ENCODE peak calls at places on chromosomes 2 and 18, in nine cellular contexts. I, O, T, L, A, R, Y, C and J are unnamed samples.
A peak's percentile ranks its signal among the peaks of the same experiment; 100 is the strongest.

GRCh38 chr18:23844991-23845680 is 155.9 kb downstream of the LAMA3 start:
- DNase-seq in T (peak; percentile 69), L (no peak), Y (no peak), O (no peak), A (no peak), R (no peak), C (no peak), I (no peak), J (no peak)

GRCh38 chr2:209367091-209367747 is 56.6 kb upstream of the MAP2 start:
- DNase-seq in O (no peak), I (no peak), C (no peak), L (no peak), T (no peak), Y (no peak), R (no peak), A (no peak), J (no peak)

GRCh38 chr2:241003369-241003768 is 5.0 kb downstream of the SNED1 start:
- DNase-seq in A (no peak), O (no peak), L (no peak), R (no peak), I (peak; percentile 19), T (no peak), C (no peak), Y (no peak), J (no peak)

GRCh38 chr2:241413929-241414580 is 58.0 kb downstream of the FARP2 start:
- DNase-seq in L (no peak), C (no peak), A (no peak), R (no peak), T (peak; percentile 8), O (no peak), I (no peak), Y (no peak), J (no peak)

GRCh38 chr2:42984081-42984480 is 191.7 kb upstream of the HAAO start:
- DNase-seq in T (no peak), R (peak; percentile 3), A (no peak), I (no peak), C (no peak), O (no peak), Y (no peak), L (no peak), J (no peak)

GRCh38 chr2:11457935-11458334 is 8.0 kb downstream of the E2F6 start:
- DNase-seq in R (no peak), C (no peak), T (no peak), L (no peak), O (no peak), A (no peak), I (no peak), Y (no peak), J (no peak)

GRCh38 chr2:102107741-102108070 is 34.8 kb upstream of the IL1R1 start:
- DNase-seq in C (no peak), A (no peak), R (no peak), O (no peak), L (no peak), T (no peak), Y (no peak), I (no peak), J (no peak)

GRCh38 chr18:78403371-78403770 is 576.2 kb upstream of the SALL3 start:
- DNase-seq in T (no peak), I (no peak), L (no peak), R (no peak), A (no peak), C (no peak), O (no peak), Y (no peak), J (no peak)

GRCh38 chr18:42418121-42418520 is 463.1 kb downstream of the PIK3C3 start:
- DNase-seq in I (no peak), T (no peak), Y (no peak), L (no peak), A (no peak), C (no peak), R (no peak), O (no peak), J (no peak)

GRCh38 chr18:73679941-73680700 is 467.5 kb downstream of the FBXO15 start:
- DNase-seq in Y (no peak), A (no peak), L (no peak), T (peak; percentile 85), I (no peak), O (no peak), C (no peak), R (no peak), J (no peak)

GRCh38 chr2:173568054-173568453 is 213.4 kb downstream of the CDCA7 start:
- DNase-seq in O (peak; percentile 37), C (no peak), T (peak; percentile 56), Y (no peak), A (no peak), L (peak; percentile 69), R (no peak), I (no peak), J (no peak)

DNA sequence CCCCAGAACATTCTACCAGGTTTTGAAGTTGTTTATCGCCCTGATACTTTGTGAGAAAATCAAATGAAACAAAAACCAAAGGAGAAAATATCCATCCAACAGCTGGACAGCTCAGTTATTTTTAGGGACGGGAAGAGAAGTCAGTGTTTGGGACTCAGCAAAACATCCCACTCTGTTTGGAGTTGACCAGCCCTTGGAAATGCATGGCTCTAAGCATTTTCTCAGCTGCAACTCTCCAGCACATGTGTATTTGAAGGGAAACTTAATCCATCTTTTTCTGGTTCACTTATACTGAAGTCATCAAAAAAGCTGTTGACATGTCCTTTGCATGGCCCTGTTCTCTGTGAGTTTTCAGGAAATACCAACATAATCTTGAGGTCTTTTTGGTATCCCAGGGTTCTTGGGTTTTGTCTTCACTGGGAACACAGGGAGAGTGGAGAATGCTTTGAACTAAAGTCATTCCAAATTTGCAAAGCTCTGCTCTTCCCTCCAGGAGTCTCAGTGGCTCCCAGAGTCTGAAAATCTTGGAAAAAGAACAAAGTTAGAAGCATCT is 91.9 kb upstream of the CELF4 start:
- DNase-seq in R (no peak), Y (no peak), I (no peak), L (no peak), A (no peak), T (no peak), C (no peak), O (no peak), J (no peak)
- H3K27ac ChIP-seq in R (no peak overlapping the region), Y (no peak overlapping the region), I (no peak overlapping the region), L (no peak overlapping the region), A (no peak overlapping the region), T (no peak overlapping the region), C (no peak overlapping the region), O (no peak overlapping the region), J (no peak overlapping the region)

DNA sequence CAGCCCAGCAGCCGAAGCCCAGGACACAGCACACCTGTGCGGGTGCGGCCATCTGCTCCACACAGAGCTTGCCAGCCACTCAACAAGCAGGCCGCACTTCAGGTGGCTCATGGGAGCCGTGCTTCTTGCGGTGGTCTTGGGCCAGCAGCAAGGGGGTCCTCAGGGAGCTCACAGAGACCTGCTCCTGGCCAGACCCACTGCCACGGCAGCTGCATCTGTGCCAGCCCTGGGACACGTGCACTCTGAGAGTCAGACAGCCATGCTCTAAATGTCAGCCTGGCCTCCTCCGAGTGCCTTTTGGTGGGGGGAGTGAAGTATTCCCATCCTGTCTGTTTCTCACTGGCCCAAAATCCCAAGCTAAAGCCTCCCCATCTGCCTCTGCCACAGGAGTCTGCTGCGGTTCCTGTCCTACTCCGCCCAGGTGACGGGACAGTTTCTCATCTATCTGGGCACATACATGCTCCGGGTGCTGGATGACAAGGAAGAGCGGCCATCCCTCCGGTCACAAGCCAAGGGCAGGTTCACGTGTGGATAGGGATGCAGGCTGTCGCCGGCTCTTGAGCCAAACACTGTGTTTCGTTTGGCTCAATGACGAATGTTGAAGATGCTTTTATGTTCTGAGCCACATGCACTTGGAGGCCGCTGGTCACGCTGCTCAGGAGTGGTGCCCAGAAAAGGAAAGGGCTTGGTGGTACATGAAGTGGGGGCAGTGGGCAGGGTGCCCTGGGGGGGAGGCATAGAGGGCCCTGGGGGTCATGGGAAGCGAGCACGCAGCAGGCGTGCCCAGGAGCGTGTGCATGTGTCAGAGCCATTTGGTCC is 22.8 kb downstream of the CIDEA start:
- DNase-seq in O (no peak), I (no peak), L (no peak), A (no peak), T (no peak), C (no peak), Y (no peak), R (no peak), J (no peak)
- H3K27ac ChIP-seq in O (no peak overlapping the region), I (no peak overlapping the region), L (no peak overlapping the region), A (no peak overlapping the region), T (no peak overlapping the region), C (no peak overlapping the region), Y (no peak overlapping the region), R (no peak overlapping the region), J (no peak overlapping the region)

GRCh38 chr2:109171444-109172334 is 42.7 kb downstream of the SH3RF3 start:
- DNase-seq in R (no peak), O (no peak), A (peak; percentile 62), Y (no peak), I (peak; percentile 40), T (peak; percentile 85), C (no peak), L (no peak), J (no peak)
- H3K27ac ChIP-seq in R (no peak overlapping the region), O (no peak overlapping the region), A (peak overlapping the region; percentile 58), Y (no peak overlapping the region), I (peak overlapping the region; percentile 72), T (peak overlapping the region; percentile 96), C (no peak overlapping the region), L (no peak overlapping the region), J (no peak overlapping the region)

GRCh38 chr2:88859461-88859860 is 168.0 kb downstream of the RPIA start:
- DNase-seq in T (no peak), L (no peak), C (no peak), O (no peak), I (no peak), A (no peak), Y (no peak), R (no peak), J (no peak)

GRCh38 chr2:88857951-88858406 is 166.5 kb downstream of the RPIA start:
- DNase-seq in C (no peak), O (no peak), A (no peak), R (peak; percentile 15), I (no peak), T (no peak), L (no peak), Y (no peak), J (no peak)

GRCh38 chr2:88856409-88857135 is 165.1 kb downstream of the RPIA start:
- DNase-seq in C (no peak), A (no peak), Y (no peak), L (no peak), R (no peak), O (no peak), I (no peak), T (no peak), J (no peak)

GRCh38 chr2:88857274-88857741 is 165.8 kb downstream of the RPIA start:
- DNase-seq in A (no peak), C (no peak), T (no peak), Y (no peak), I (no peak), L (no peak), O (no peak), R (no peak), J (no peak)

DNA sequence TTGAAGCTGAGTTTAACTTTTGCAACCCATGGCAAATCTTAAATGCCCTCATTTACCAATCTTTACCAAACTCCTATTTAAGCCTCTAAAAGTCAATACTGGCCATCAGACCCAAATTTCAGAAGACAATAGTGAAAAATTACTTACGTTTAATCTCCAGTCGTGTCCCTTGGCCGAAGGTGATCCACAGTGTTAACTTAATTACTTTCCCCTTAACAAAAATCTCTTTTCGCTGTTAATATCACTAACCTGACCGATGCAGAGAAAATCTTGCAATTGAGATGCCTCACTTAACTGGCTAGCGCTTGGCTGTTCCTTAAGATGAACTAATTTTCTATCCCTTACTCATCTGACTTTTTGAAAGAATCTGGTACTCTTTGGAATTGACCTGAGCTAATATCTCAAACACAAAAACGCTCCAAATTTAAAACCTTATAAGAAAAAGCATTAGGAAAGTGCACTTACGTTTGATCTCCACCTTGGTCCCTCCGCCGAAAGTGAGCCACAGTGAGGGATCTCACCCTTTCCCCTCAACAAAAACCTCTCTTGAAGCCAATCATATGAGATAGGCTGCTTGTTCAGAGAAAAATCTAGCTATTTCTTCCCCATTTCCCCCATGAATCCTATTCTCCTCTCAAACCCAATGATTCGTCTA is 169.1 kb downstream of the RPIA start:
- DNase-seq in R (no peak), C (no peak), Y (no peak), L (no peak), I (no peak), O (no peak), A (no peak), T (no peak), J (no peak)
- H3K27ac ChIP-seq in R (no peak overlapping the region), C (no peak overlapping the region), Y (no peak overlapping the region), L (no peak overlapping the region), I (no peak overlapping the region), O (no peak overlapping the region), A (no peak overlapping the region), T (no peak overlapping the region), J (no peak overlapping the region)